ENCODE peak calls at places on chromosome 2, in eight cellular contexts. One of them, this sample, is unnamed.

GRCh38 chr2:133484106-133484505 is 84.2 kb downstream of the NCKAP5 start:
- DNase-seq in non-pigmented ciliary epithelial cell: no peak
- DNase-seq in progenitor cell of endocrine pancreas: no peak
- DNase-seq in SIG-M5: no peak
- DNase-seq in activated CD8-positive, alpha-beta memory T cell treated with anti-CD3 and anti-CD28 coated beads, Interleukin-2, amount 50 U/mL, for 48 hours: no peak
- DNase-seq in foreskin fibroblast: peak
- DNase-seq in activated CD4-positive, alpha-beta T cell treated with anti-CD3 and anti-CD28 coated beads for 48 hours: no peak
- DNase-seq in left ventricle myocardium superior: no peak
- DNase-seq in this sample: no peak

GRCh38 chr2:199147216-199147615 is 310.5 kb downstream of the SATB2 start:
- DNase-seq in non-pigmented ciliary epithelial cell: no peak
- DNase-seq in progenitor cell of endocrine pancreas: no peak
- DNase-seq in SIG-M5: no peak
- DNase-seq in activated CD8-positive, alpha-beta memory T cell treated with anti-CD3 and anti-CD28 coated beads, Interleukin-2, amount 50 U/mL, for 48 hours: no peak
- DNase-seq in foreskin fibroblast: peak
- DNase-seq in activated CD4-positive, alpha-beta T cell treated with anti-CD3 and anti-CD28 coated beads for 48 hours: no peak
- DNase-seq in left ventricle myocardium superior: no peak
- DNase-seq in this sample: no peak

GRCh38 chr2:164813535-164813934 is 28.1 kb downstream of the COBLL1 start:
- DNase-seq in non-pigmented ciliary epithelial cell: no peak
- DNase-seq in progenitor cell of endocrine pancreas: no peak
- DNase-seq in SIG-M5: no peak
- DNase-seq in activated CD8-positive, alpha-beta memory T cell treated with anti-CD3 and anti-CD28 coated beads, Interleukin-2, amount 50 U/mL, for 48 hours: no peak
- DNase-seq in foreskin fibroblast: no peak
- DNase-seq in activated CD4-positive, alpha-beta T cell treated with anti-CD3 and anti-CD28 coated beads for 48 hours: no peak
- DNase-seq in left ventricle myocardium superior: no peak
- DNase-seq in this sample: no peak

GRCh38 chr2:179022685-179023084 is 27.3 kb downstream of the CCDC141 start:
- DNase-seq in non-pigmented ciliary epithelial cell: no peak
- DNase-seq in progenitor cell of endocrine pancreas: no peak
- DNase-seq in SIG-M5: no peak
- DNase-seq in activated CD8-positive, alpha-beta memory T cell treated with anti-CD3 and anti-CD28 coated beads, Interleukin-2, amount 50 U/mL, for 48 hours: no peak
- DNase-seq in foreskin fibroblast: no peak
- DNase-seq in activated CD4-positive, alpha-beta T cell treated with anti-CD3 and anti-CD28 coated beads for 48 hours: no peak
- DNase-seq in left ventricle myocardium superior: peak
- DNase-seq in this sample: no peak

GRCh38 chr2:149261672-149262071 is 68.7 kb upstream of the LYPD6 start:
- DNase-seq in non-pigmented ciliary epithelial cell: no peak
- DNase-seq in progenitor cell of endocrine pancreas: no peak
- DNase-seq in SIG-M5: no peak
- DNase-seq in activated CD8-positive, alpha-beta memory T cell treated with anti-CD3 and anti-CD28 coated beads, Interleukin-2, amount 50 U/mL, for 48 hours: no peak
- DNase-seq in foreskin fibroblast: no peak
- DNase-seq in activated CD4-positive, alpha-beta T cell treated with anti-CD3 and anti-CD28 coated beads for 48 hours: no peak
- DNase-seq in left ventricle myocardium superior: no peak
- DNase-seq in this sample: no peak

GRCh38 chr2:234335676-234336228 is 161.1 kb downstream of the ARL4C start:
- DNase-seq in non-pigmented ciliary epithelial cell: no peak
- DNase-seq in progenitor cell of endocrine pancreas: no peak
- DNase-seq in SIG-M5: no peak
- DNase-seq in activated CD8-positive, alpha-beta memory T cell treated with anti-CD3 and anti-CD28 coated beads, Interleukin-2, amount 50 U/mL, for 48 hours: peak
- DNase-seq in foreskin fibroblast: peak
- DNase-seq in activated CD4-positive, alpha-beta T cell treated with anti-CD3 and anti-CD28 coated beads for 48 hours: peak
- DNase-seq in left ventricle myocardium superior: peak
- DNase-seq in this sample: no peak

GRCh38 chr2:136327162-136327852 is 209.4 kb upstream of the CXCR4 start:
- DNase-seq in non-pigmented ciliary epithelial cell: peak
- DNase-seq in progenitor cell of endocrine pancreas: no peak
- DNase-seq in SIG-M5: no peak
- DNase-seq in activated CD8-positive, alpha-beta memory T cell treated with anti-CD3 and anti-CD28 coated beads, Interleukin-2, amount 50 U/mL, for 48 hours: peak
- DNase-seq in foreskin fibroblast: no peak
- DNase-seq in activated CD4-positive, alpha-beta T cell treated with anti-CD3 and anti-CD28 coated beads for 48 hours: peak
- DNase-seq in left ventricle myocardium superior: no peak
- DNase-seq in this sample: no peak

GRCh38 chr2:195364015-195364965 is 292.7 kb upstream of the SLC39A10 start:
- DNase-seq in non-pigmented ciliary epithelial cell: peak
- DNase-seq in progenitor cell of endocrine pancreas: no peak
- DNase-seq in SIG-M5: no peak
- DNase-seq in activated CD8-positive, alpha-beta memory T cell treated with anti-CD3 and anti-CD28 coated beads, Interleukin-2, amount 50 U/mL, for 48 hours: no peak
- DNase-seq in foreskin fibroblast: peak
- DNase-seq in activated CD4-positive, alpha-beta T cell treated with anti-CD3 and anti-CD28 coated beads for 48 hours: no peak
- DNase-seq in left ventricle myocardium superior: no peak
- DNase-seq in this sample: no peak

GRCh38 chr2:242060212-242060835 is 190.8 kb downstream of the RTP5 start:
- DNase-seq in non-pigmented ciliary epithelial cell: peak
- DNase-seq in progenitor cell of endocrine pancreas: no peak
- DNase-seq in SIG-M5: no peak
- DNase-seq in activated CD8-positive, alpha-beta memory T cell treated with anti-CD3 and anti-CD28 coated beads, Interleukin-2, amount 50 U/mL, for 48 hours: peak
- DNase-seq in foreskin fibroblast: peak
- DNase-seq in activated CD4-positive, alpha-beta T cell treated with anti-CD3 and anti-CD28 coated beads for 48 hours: no peak
- DNase-seq in left ventricle myocardium superior: no peak
- DNase-seq in this sample: no peak

GRCh38 chr2:26914963-26915310 is 55.5 kb upstream of the MAPRE3 start:
- DNase-seq in non-pigmented ciliary epithelial cell: no peak
- DNase-seq in progenitor cell of endocrine pancreas: no peak
- DNase-seq in SIG-M5: no peak
- DNase-seq in activated CD8-positive, alpha-beta memory T cell treated with anti-CD3 and anti-CD28 coated beads, Interleukin-2, amount 50 U/mL, for 48 hours: no peak
- DNase-seq in foreskin fibroblast: no peak
- DNase-seq in activated CD4-positive, alpha-beta T cell treated with anti-CD3 and anti-CD28 coated beads for 48 hours: no peak
- DNase-seq in left ventricle myocardium superior: no peak
- DNase-seq in this sample: no peak

GRCh38 chr2:107001964-107002696 is 116.2 kb upstream of the ST6GAL2 start:
- DNase-seq in non-pigmented ciliary epithelial cell: peak
- DNase-seq in progenitor cell of endocrine pancreas: no peak
- DNase-seq in SIG-M5: no peak
- DNase-seq in activated CD8-positive, alpha-beta memory T cell treated with anti-CD3 and anti-CD28 coated beads, Interleukin-2, amount 50 U/mL, for 48 hours: no peak
- DNase-seq in foreskin fibroblast: peak
- DNase-seq in activated CD4-positive, alpha-beta T cell treated with anti-CD3 and anti-CD28 coated beads for 48 hours: no peak
- DNase-seq in left ventricle myocardium superior: no peak
- DNase-seq in this sample: no peak

GRCh38 chr2:167212054-167212648 is 323.9 kb downstream of the XIRP2 start:
- DNase-seq in non-pigmented ciliary epithelial cell: no peak
- DNase-seq in progenitor cell of endocrine pancreas: no peak
- DNase-seq in SIG-M5: no peak
- DNase-seq in activated CD8-positive, alpha-beta memory T cell treated with anti-CD3 and anti-CD28 coated beads, Interleukin-2, amount 50 U/mL, for 48 hours: no peak
- DNase-seq in foreskin fibroblast: peak
- DNase-seq in activated CD4-positive, alpha-beta T cell treated with anti-CD3 and anti-CD28 coated beads for 48 hours: peak
- DNase-seq in left ventricle myocardium superior: no peak
- DNase-seq in this sample: no peak

GRCh38 chr2:53767405-53768232 is at the start of gene CHAC2:
- DNase-seq in non-pigmented ciliary epithelial cell: no peak
- DNase-seq in progenitor cell of endocrine pancreas: peak
- DNase-seq in SIG-M5: peak
- DNase-seq in activated CD8-positive, alpha-beta memory T cell treated with anti-CD3 and anti-CD28 coated beads, Interleukin-2, amount 50 U/mL, for 48 hours: peak
- DNase-seq in foreskin fibroblast: peak
- DNase-seq in activated CD4-positive, alpha-beta T cell treated with anti-CD3 and anti-CD28 coated beads for 48 hours: peak
- DNase-seq in left ventricle myocardium superior: peak
- DNase-seq in this sample: peak

GRCh38 chr2:178882666-178883440 is 75.6 kb upstream of the TTN start:
- DNase-seq in non-pigmented ciliary epithelial cell: no peak
- DNase-seq in progenitor cell of endocrine pancreas: no peak
- DNase-seq in SIG-M5: no peak
- DNase-seq in activated CD8-positive, alpha-beta memory T cell treated with anti-CD3 and anti-CD28 coated beads, Interleukin-2, amount 50 U/mL, for 48 hours: no peak
- DNase-seq in foreskin fibroblast: peak
- DNase-seq in activated CD4-positive, alpha-beta T cell treated with anti-CD3 and anti-CD28 coated beads for 48 hours: no peak
- DNase-seq in left ventricle myocardium superior: no peak
- DNase-seq in this sample: no peak

GRCh38 chr2:162212366-162212765 is 30.9 kb downstream of the FAP start:
- DNase-seq in non-pigmented ciliary epithelial cell: no peak
- DNase-seq in progenitor cell of endocrine pancreas: no peak
- DNase-seq in SIG-M5: no peak
- DNase-seq in activated CD8-positive, alpha-beta memory T cell treated with anti-CD3 and anti-CD28 coated beads, Interleukin-2, amount 50 U/mL, for 48 hours: no peak
- DNase-seq in foreskin fibroblast: no peak
- DNase-seq in activated CD4-positive, alpha-beta T cell treated with anti-CD3 and anti-CD28 coated beads for 48 hours: no peak
- DNase-seq in left ventricle myocardium superior: no peak
- DNase-seq in this sample: no peak

GRCh38 chr2:172438741-172439508 is 11.5 kb downstream of the ITGA6 start:
- DNase-seq in non-pigmented ciliary epithelial cell: peak
- DNase-seq in progenitor cell of endocrine pancreas: no peak
- DNase-seq in SIG-M5: no peak
- DNase-seq in activated CD8-positive, alpha-beta memory T cell treated with anti-CD3 and anti-CD28 coated beads, Interleukin-2, amount 50 U/mL, for 48 hours: no peak
- DNase-seq in foreskin fibroblast: no peak
- DNase-seq in activated CD4-positive, alpha-beta T cell treated with anti-CD3 and anti-CD28 coated beads for 48 hours: no peak
- DNase-seq in left ventricle myocardium superior: no peak
- DNase-seq in this sample: no peak

GRCh38 chr2:199463000-199463692 is 5.4 kb upstream of the SATB2 start:
- DNase-seq in non-pigmented ciliary epithelial cell: no peak
- DNase-seq in progenitor cell of endocrine pancreas: peak
- DNase-seq in SIG-M5: no peak
- DNase-seq in activated CD8-positive, alpha-beta memory T cell treated with anti-CD3 and anti-CD28 coated beads, Interleukin-2, amount 50 U/mL, for 48 hours: peak
- DNase-seq in foreskin fibroblast: peak
- DNase-seq in activated CD4-positive, alpha-beta T cell treated with anti-CD3 and anti-CD28 coated beads for 48 hours: peak
- DNase-seq in left ventricle myocardium superior: peak
- DNase-seq in this sample: peak

GRCh38 chr2:190530211-190530639 is 4.3 kb downstream of the NEMP2 start:
- DNase-seq in non-pigmented ciliary epithelial cell: no peak
- DNase-seq in progenitor cell of endocrine pancreas: no peak
- DNase-seq in SIG-M5: no peak
- DNase-seq in activated CD8-positive, alpha-beta memory T cell treated with anti-CD3 and anti-CD28 coated beads, Interleukin-2, amount 50 U/mL, for 48 hours: no peak
- DNase-seq in foreskin fibroblast: peak
- DNase-seq in activated CD4-positive, alpha-beta T cell treated with anti-CD3 and anti-CD28 coated beads for 48 hours: no peak
- DNase-seq in left ventricle myocardium superior: no peak
- DNase-seq in this sample: peak